ENCODE peak calls at places on chromosome 18, in four cellular contexts. N, W, R and X are unnamed samples.

GRCh38 chr18:63071566-63072175 is 247.9 kb downstream of the BCL2 start:
- DNase-seq in N (no peak), W (no peak), R (no peak), X (peak)

GRCh38 chr18:46156838-46157237 is 52.7 kb downstream of the HAUS1 start:
- DNase-seq in W (no peak), N (no peak), R (no peak), X (no peak)

GRCh38 chr18:47050468-47050867 is 15.0 kb upstream of the ELOA2 start:
- DNase-seq in N (peak), W (peak), R (peak), X (peak)

GRCh38 chr18:76450912-76451421 is 44.1 kb downstream of the ZNF516 start:
- DNase-seq in N (peak), W (no peak), R (peak), X (no peak)

GRCh38 chr18:28984731-28985130 is 807.8 kb upstream of the CDH2 start:
- DNase-seq in R (no peak), W (peak), N (peak), X (no peak)

GRCh38 chr18:48943333-48943732 is 7.4 kb downstream of the SMAD7 start:
- DNase-seq in N (no peak), R (no peak), W (no peak), X (no peak)

GRCh38 chr18:45657357-45658335 is 42.4 kb downstream of the SLC14A2 start:
- DNase-seq in N (peak), W (no peak), R (no peak), X (no peak)

GRCh38 chr18:57856128-57856527 is 53.0 kb upstream of the ATP8B1 start:
- DNase-seq in N (no peak), R (no peak), W (no peak), X (no peak)

GRCh38 chr18:3451989-3452749 is 2.2 kb downstream of the TGIF1 start:
- DNase-seq in W (peak), N (peak), R (peak), X (no peak)

GRCh38 chr18:10938241-10938640 is 211.1 kb downstream of the PIEZO2 start:
- DNase-seq in W (no peak), R (no peak), N (no peak), X (no peak)

GRCh38 chr18:48454146-48454796 is 45.1 kb upstream of the ZBTB7C start:
- DNase-seq in W (peak), N (no peak), R (no peak), X (no peak)

GRCh38 chr18:55694291-55694690 is 106.3 kb upstream of the TCF4 start:
- DNase-seq in W (no peak), N (peak), R (no peak), X (peak)

GRCh38 chr18:61651880-61652268 is 240.9 kb downstream of the RNF152 start:
- DNase-seq in W (no peak), N (no peak), R (no peak), X (peak)

GRCh38 chr18:7789853-7790552 is 222.9 kb downstream of the PTPRM start:
- DNase-seq in N (peak), R (no peak), W (peak), X (no peak)

GRCh38 chr18:47601608-47602272 is 328.7 kb downstream of the SMAD2 start:
- DNase-seq in R (no peak), N (no peak), W (no peak), X (no peak)

GRCh38 chr18:9587924-9588323 is 26.4 kb downstream of the PPP4R1 start:
- DNase-seq in W (no peak), N (no peak), R (no peak), X (no peak)

GRCh38 chr18:11387880-11388279 is 221.5 kb upstream of the SLC35G4 start:
- DNase-seq in W (no peak), N (peak), R (no peak), X (no peak)

GRCh38 chr18:8602040-8602439 is 7.2 kb upstream of the RAB12 start:
- DNase-seq in N (no peak), R (no peak), W (no peak), X (no peak)

GRCh38 chr18:331231-331771 is 63.5 kb upstream of the THOC1 start:
- DNase-seq in N (no peak), R (no peak), W (peak), X (no peak)

GRCh38 chr18:49321800-49322461 is 138.5 kb downstream of the DYM start:
- DNase-seq in N (peak), R (no peak), W (peak), X (no peak)

GRCh38 chr18:36025025-36025424 is 42.3 kb downstream of the RPRD1A start:
- DNase-seq in R (no peak), N (peak), W (no peak), X (no peak)

GRCh38 chr18:49863769-49864615 is 50.7 kb upstream of the ACAA2 start:
- DNase-seq in W (no peak), R (no peak), N (no peak), X (no peak)

GRCh38 chr18:73235921-73236320 is 368.1 kb upstream of the NETO1 start:
- DNase-seq in R (no peak), W (no peak), N (peak), X (no peak)

GRCh38 chr18:24683965-24684364 is 223.5 kb downstream of the HRH4 start:
- DNase-seq in N (no peak), W (no peak), R (no peak), X (no peak)

GRCh38 chr18:69957071-69957620 is 9.5 kb upstream of the CD226 start:
- DNase-seq in N (no peak), W (no peak), R (no peak), X (no peak)

GRCh38 chr18:45505497-45506206 is 109.6 kb upstream of the SLC14A2 start:
- DNase-seq in N (no peak), W (peak), R (no peak), X (no peak)

GRCh38 chr18:58313491-58314032 is 269.5 kb downstream of the NEDD4L start:
- DNase-seq in R (no peak), N (no peak), W (no peak), X (no peak)

GRCh38 chr18:61975526-61976326 is 82.9 kb upstream of the RNF152 start:
- DNase-seq in R (no peak), W (no peak), N (no peak), X (no peak)

GRCh38 chr18:8948471-8949149 is 153.9 kb upstream of the NDUFV2 start:
- DNase-seq in W (peak), R (no peak), N (peak), X (peak)

GRCh38 chr18:22930089-22930713 is 2.9 kb upstream of the RBBP8 start:
- DNase-seq in R (peak), W (peak), N (peak), X (no peak)

GRCh38 chr18:25349131-25349925 is 2.6 kb downstream of the ZNF521 start:
- DNase-seq in N (peak), W (peak), R (no peak), X (no peak)

GRCh38 chr18:68893396-68893795 is 95.5 kb downstream of the CCDC102B start:
- DNase-seq in R (no peak), N (no peak), W (no peak), X (no peak)

GRCh38 chr18:3869848-3870247 is 419.9 kb downstream of the TGIF1 start:
- DNase-seq in N (peak), R (no peak), W (peak), X (no peak)

GRCh38 chr18:34893239-34893638 is 148.0 kb upstream of the MAPRE2 start:
- DNase-seq in N (no peak), R (no peak), W (no peak), X (no peak)